ENCODE peak calls at places on chromosomes 2 and 18, in five cellular contexts. F, Y, Q, X and O are unnamed samples.

GRCh38 chr18:79875931-79876461 is 75.5 kb downstream of the SLC66A2 start:
- DNase-seq in Q (no peak), Y (no peak), X (no peak), F (no peak), O (no peak)

GRCh38 chr2:96839288-96839874 is 4.4 kb downstream of the ANKRD23 start:
- DNase-seq in F (no peak), Y (peak), Q (no peak), X (no peak), O (peak)

GRCh38 chr2:16044946-16045456 is 104.7 kb downstream of the MYCN start:
- DNase-seq in Q (no peak), X (no peak), F (no peak), Y (no peak), O (no peak)

GRCh38 chr2:220670461-220670979 is 901.6 kb downstream of the EPHA4 start:
- DNase-seq in Y (no peak), Q (no peak), F (no peak), X (peak), O (no peak)

GRCh38 chr18:31101148-31102019 is 837 bp downstream of the DSC2 start:
- DNase-seq in Q (peak), X (peak), Y (peak), F (peak), O (peak)

GRCh38 chr18:36786686-36787085 is 42.1 kb downstream of the TPGS2 start:
- DNase-seq in F (peak), Y (peak), X (no peak), Q (peak), O (no peak)

GRCh38 chr18:35481960-35482366 is 15.8 kb downstream of the INO80C start:
- DNase-seq in Y (no peak), F (no peak), Q (no peak), X (no peak), O (no peak)

GRCh38 chr2:147910990-147911473 is 66.2 kb downstream of the ACVR2A start:
- DNase-seq in Y (no peak), X (peak), F (peak), Q (no peak), O (peak)

GRCh38 chr2:116754371-116755101 is 1060.0 kb upstream of the DDX18 start:
- DNase-seq in Q (no peak), X (no peak), Y (no peak), F (no peak), O (no peak)

GRCh38 chr2:50385361-50385760 is 646.6 kb downstream of the NRXN1 start:
- DNase-seq in X (no peak), Y (no peak), F (no peak), Q (no peak), O (no peak)

GRCh38 chr2:105397025-105397722 is 1.7 kb downstream of the FHL2 start:
- DNase-seq in X (no peak), Q (no peak), Y (no peak), F (peak), O (no peak)

GRCh38 chr2:158578703-158579330 is 122.1 kb downstream of the PKP4 start:
- DNase-seq in F (no peak), Q (no peak), X (no peak), Y (no peak), O (peak)

GRCh38 chr2:148926291-148926961 is 51.4 kb downstream of the KIF5C start:
- DNase-seq in Q (no peak), F (peak), X (peak), Y (peak), O (peak)

GRCh38 chr2:203714112-203714511 is 7.7 kb downstream of the CD28 start:
- DNase-seq in F (no peak), Y (no peak), Q (no peak), X (no peak), O (no peak)

GRCh38 chr2:76279142-76279541 is 568.4 kb upstream of the GCFC2 start:
- DNase-seq in Y (no peak), F (no peak), Q (no peak), X (no peak), O (no peak)

GRCh38 chr2:76280676-76281075 is 570.0 kb upstream of the GCFC2 start:
- DNase-seq in Q (no peak), F (no peak), X (no peak), Y (no peak), O (no peak)

GRCh38 chr2:76283355-76283754 is 572.6 kb upstream of the GCFC2 start:
- DNase-seq in Y (no peak), Q (no peak), X (no peak), F (no peak), O (no peak)

GRCh38 chr2:76275788-76276187 is 565.1 kb upstream of the GCFC2 start:
- DNase-seq in F (no peak), X (no peak), Q (no peak), Y (no peak), O (no peak)

DNA sequence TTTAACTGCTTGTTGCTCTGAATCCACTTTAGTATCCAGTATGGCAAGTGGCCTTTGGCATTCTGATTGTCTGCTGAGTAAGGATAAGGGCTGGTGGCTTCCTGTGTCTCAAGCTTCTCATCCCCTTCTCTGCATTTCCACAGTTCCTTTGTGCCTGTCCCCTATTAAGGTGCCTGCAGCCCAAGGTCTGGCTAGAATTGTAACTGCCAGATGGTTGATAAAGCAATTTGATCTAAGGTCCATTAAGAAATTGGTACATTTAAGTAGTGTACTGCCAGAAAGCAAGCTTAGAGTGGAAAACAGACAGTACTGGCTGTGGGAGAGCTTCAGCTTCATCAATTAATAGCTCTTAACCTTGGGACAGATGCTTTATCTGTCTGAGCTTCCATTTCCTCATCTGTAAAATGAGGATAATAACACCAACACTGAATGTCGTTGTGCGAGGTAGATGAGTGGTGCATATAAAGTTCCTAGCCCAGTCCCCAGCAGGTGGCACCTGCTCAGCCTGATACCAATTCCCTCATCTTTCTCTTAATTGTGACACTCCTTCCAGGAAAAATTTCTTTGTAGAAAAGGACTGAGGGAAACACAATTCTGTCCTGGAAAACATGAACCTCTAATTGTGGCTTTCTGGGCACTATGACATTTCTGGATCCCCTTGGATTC is 570.6 kb upstream of the GCFC2 start:
- DNase-seq in Y (no peak), F (no peak), X (no peak), Q (no peak), O (no peak)
- TF ChIP-seq CTCF in Y (no peak), F (no peak), X (no peak), Q (no peak), O (no peak)

DNA sequence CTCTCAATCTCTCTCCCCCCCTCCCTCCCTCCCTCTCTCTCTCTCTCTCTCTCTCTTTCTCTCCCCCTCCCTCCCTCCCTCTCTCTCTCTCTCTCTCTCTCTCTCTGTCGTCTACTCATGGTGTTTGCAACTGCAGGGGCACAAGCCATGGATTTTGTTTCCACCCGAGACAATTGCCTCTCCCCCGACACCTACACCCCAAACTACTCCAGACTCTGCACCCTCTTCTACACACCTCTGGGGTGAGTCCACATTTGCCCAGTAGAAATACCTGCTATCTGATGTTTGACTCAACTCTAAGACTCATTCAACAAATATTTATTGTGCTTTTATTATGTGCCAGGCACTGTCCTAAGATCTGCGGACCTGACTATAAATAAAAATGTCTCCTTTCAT is 93.7 kb downstream of the TMEM17 start:
- DNase-seq in X (no peak), Q (no peak), F (no peak), Y (no peak), O (no peak)
- TF ChIP-seq CTCF in X (no peak), Q (no peak), F (no peak), Y (no peak), O (no peak)

GRCh38 chr2:109311771-109312170 is 182.8 kb downstream of the SH3RF3 start:
- DNase-seq in X (no peak), F (no peak), Y (no peak), Q (no peak), O (no peak)
- TF ChIP-seq CTCF in X (no peak), F (no peak), Y (no peak), Q (no peak), O (no peak)

DNA sequence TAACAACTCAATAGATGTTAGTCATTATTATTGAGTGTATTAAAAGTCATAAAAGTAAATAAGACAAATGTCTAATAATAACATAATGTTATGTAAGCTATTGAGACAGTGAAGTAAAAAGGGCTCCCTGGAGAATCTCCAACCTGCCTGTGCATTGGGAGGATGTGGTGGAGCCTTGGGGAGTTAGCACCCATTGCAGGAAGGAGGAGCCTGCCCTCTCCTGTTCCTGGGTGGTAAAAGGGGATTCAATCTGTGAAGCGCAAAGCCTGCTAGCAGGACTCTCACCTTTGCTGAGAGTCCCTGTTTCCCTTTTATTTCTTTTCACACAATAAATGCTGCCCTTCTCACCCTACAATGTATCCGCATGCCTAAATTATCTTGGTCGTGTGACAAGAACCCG is 206.1 kb downstream of the RAB3GAP1 start:
- DNase-seq in X (no peak), Y (no peak), F (no peak), Q (no peak), O (no peak)
- TF ChIP-seq CTCF in X (no peak), Y (no peak), F (no peak), Q (no peak), O (no peak)

DNA sequence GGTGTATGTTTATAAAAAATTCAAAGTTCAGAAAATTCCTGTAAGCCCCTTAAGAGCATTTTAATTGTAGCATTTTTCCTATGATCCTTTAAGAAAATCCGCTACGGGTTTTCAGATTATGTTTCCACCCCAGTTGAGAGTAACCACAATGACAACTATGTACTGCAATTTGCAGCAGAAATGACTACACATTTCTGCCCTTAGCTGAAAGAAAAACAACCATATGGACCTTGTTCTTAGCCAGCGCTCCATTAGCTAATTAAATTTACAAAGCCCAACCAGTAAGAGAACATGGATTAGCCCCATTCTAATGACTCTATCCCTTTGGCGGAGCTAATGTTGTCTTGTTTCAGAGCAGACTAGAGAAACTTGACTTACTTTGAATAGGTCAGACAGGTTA is 247.6 kb downstream of the SLC8A1 start:
- DNase-seq in Y (no peak), F (no peak), Q (no peak), X (no peak), O (no peak)
- TF ChIP-seq CTCF in Y (no peak), F (no peak), Q (no peak), X (no peak), O (no peak)

DNA sequence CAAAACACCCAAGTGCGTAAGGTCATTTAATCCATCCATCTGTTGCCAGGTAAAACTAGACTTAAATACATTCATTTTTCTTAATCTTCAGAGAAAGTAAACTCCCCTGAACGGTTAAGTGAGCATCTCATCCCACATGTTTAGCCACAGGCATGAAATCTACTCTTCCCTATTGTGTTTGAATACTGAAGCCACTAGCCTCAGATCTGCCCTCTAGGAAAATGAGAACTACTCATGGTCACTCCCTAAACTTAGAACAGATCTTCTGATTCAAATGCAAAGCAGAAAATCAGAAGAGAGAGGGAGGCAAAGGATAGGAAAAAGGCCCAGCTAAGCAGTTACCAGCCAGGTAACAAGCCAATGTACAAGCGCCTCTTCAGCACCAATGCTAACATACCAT is 7.1 kb downstream of the TMEM247 start:
- DNase-seq in X (no peak), Y (no peak), F (no peak), Q (no peak), O (no peak)
- TF ChIP-seq CTCF in X (no peak), Y (no peak), F (no peak), Q (no peak), O (no peak)

GRCh38 chr2:151071382-151071781 is 190.3 kb downstream of the RBM43 start:
- DNase-seq in F (peak), X (peak), Y (no peak), Q (no peak), O (no peak)
- TF ChIP-seq CTCF in F (peak), X (peak), Y (no peak), Q (no peak), O (no peak)

DNA sequence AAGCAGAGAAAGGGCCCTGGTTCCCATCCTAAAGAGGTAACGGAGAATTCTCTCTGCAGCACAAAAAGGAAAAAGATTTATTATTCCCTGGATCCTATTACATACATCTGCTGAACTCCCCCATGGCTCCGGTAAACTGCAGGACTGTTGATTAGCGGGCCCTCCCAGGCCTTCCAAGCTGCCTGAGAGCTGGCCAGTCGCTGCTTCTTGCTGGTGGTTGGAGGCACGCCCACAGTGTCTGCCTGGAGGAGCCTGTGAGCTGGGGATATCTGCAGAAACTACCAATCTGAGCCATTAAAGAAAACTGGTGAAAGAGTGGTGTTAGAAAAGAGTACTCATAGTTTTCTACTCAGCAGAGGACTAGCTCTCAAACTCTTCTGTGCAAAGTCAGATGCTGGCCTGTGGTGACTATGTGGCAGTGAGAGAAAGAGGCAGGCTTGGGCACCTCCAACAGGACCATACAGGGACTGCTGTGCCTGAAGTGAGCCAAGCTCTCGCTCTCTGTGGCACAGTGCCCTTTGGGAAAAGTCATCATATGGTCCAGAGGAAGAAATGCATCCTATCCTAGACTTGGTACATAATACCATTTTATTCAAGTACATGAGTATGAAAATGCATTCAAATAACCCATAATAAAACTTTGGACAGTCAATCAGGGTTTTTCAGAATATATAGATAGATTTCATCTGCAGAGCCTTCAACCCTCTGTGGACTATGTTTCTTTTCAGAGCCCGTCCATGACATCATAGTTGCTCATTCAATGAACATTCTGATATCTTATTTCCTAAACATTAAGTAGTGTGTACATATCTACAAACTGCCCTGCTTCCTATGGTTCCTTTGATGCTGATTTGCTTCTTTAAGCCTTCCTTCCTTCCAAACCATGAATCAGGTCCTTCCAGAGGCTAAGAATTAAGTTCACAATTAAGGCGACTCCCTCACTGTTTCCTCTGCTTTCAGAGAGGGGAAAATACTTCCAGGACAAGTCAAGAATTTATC is 242.0 kb upstream of the LYPD1 start:
- DNase-seq in Y (peak), Q (peak), X (peak), F (peak), O (no peak)
- TF ChIP-seq CTCF in Y (no peak), Q (no peak), X (peak), F (no peak), O (no peak)